ENCODE peak calls at places on chromosomes 13 and 19, in four cellular contexts. E is CD8-positive, alpha-beta memory T cell; A is CD8-positive, alpha-beta T cell; U is uterus. W is an unnamed sample.

GRCh38 chr19:17757125-17757524 is 5.8 kb downstream of the FCHO1 start:
- DNase-seq in E (no peak), A (no peak), U (peak; percentile 53), W (peak; percentile 82)

GRCh38 chr19:38653028-38653571 is 5.7 kb downstream of the ACTN4 start:
- DNase-seq in E (no peak), A (no peak), U (no peak), W (peak; percentile 59)

GRCh38 chr13:33235078-33235477 is 50.5 kb downstream of the STARD13 start:
- DNase-seq in E (no peak), A (no peak), U (no peak), W (no peak)

GRCh38 chr13:97116754-97117153 is 105.4 kb upstream of the MBNL2 start:
- DNase-seq in E (no peak), A (no peak), U (no peak), W (no peak)

GRCh38 chr19:42465827-42466280 is 23.1 kb upstream of the CXCL17 start:
- DNase-seq in E (no peak), A (no peak), U (no peak), W (no peak)

GRCh38 chr19:27762933-27763332 is 1450.0 kb downstream of the UQCRFS1 start:
- DNase-seq in E (no peak), A (no peak), U (no peak), W (no peak)

GRCh38 chr13:95641961-95642621 is 2.4 kb downstream of the DZIP1 start:
- DNase-seq in E (no peak), A (no peak), U (peak; percentile 40), W (peak; percentile 34)

GRCh38 chr19:46614114-46614701 is 10.7 kb downstream of the PTGIR start:
- DNase-seq in E (peak; percentile 68), A (peak; percentile 84), U (peak; percentile 88), W (peak; percentile 86)

GRCh38 chr13:35995136-35995535 is 136.0 kb downstream of the DCLK1 start:
- DNase-seq in E (no peak), A (no peak), U (no peak), W (no peak)

GRCh38 chr13:94351292-94352000 is 128.0 kb downstream of the DCT start:
- DNase-seq in E (no peak), A (no peak), U (no peak), W (no peak)

GRCh38 chr13:51935326-51936171 is 73.8 kb downstream of the CCDC70 start:
- DNase-seq in E (no peak), A (no peak), U (no peak), W (no peak)

GRCh38 chr19:39138221-39139211 is 12.9 kb downstream of the PAK4 start:
- DNase-seq in E (no peak), A (no peak), U (no peak), W (no peak)

GRCh38 chr13:40764587-40765403 is 6.2 kb downstream of the MRPS31 start:
- DNase-seq in E (no peak), A (peak; percentile 16), U (no peak), W (no peak)

GRCh38 chr13:106182404-106182803 is 353.1 kb downstream of the EFNB2 start:
- DNase-seq in E (no peak), A (no peak), U (no peak), W (no peak)

GRCh38 chr19:5249526-5249925 is 91.1 kb downstream of the PTPRS start:
- DNase-seq in E (no peak), A (no peak), U (no peak), W (no peak)

GRCh38 chr19:18091217-18091608 is 4.5 kb upstream of the IL12RB1 start:
- DNase-seq in E (peak; percentile 76), A (peak; percentile 78), U (no peak), W (peak; percentile 74)

GRCh38 chr19:41411682-41412265 is 14.2 kb downstream of the BCKDHA start:
- DNase-seq in E (no peak), A (no peak), U (no peak), W (peak; percentile 77)

GRCh38 chr13:31485183-31485582 is 254.1 kb upstream of the RXFP2 start:
- DNase-seq in E (no peak), A (no peak), U (no peak), W (no peak)

GRCh38 chr19:12757544-12758274 is 6.1 kb downstream of the BEST2 start:
- DNase-seq in E (peak; percentile 45), A (peak; percentile 68), U (peak; percentile 73), W (peak; percentile 87)

GRCh38 chr19:42253245-42254082 is 1.5 kb downstream of the ERF start:
- DNase-seq in E (peak; percentile 50), A (peak; percentile 55), U (peak; percentile 71), W (peak; percentile 69)

GRCh38 chr19:56114051-56114694 is 6.9 kb downstream of the ZNF787 start:
- DNase-seq in E (no peak), A (no peak), U (no peak), W (no peak)

GRCh38 chr13:21372530-21372929 is 86.6 kb downstream of the ZDHHC20 start:
- DNase-seq in E (no peak), A (no peak), U (no peak), W (no peak)

GRCh38 chr19:756821-757688 is 6.1 kb downstream of the MISP start:
- DNase-seq in E (no peak), A (no peak), U (no peak), W (peak; percentile 42)

DNA sequence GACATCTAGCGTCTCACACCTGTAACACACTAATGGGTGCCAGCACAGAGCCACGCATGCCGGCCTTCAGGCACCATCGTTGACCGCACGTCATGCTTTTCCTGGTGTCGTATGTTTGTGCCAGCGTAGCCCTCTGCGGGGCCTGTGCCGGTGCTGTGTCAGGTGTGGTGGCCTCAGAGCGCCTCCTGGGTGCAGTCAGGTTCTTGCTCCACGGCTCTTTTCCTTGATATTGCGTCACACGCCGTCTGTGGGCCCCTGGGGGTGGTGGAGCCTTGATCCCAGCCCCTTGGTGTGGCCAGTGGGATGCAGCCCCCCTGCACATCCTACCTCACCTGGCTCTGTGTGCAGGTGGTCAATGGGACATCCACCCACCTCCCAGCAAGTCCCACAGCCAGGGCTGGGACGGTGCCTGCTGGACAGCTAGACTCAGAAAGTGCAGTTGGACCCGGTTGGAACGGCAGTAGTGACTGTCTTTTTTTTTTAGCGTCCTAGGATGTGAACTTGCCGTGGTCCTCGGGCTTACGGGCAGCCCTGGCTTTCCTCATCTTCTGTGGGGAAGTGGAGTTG is 24.5 kb downstream of the TFDP1 start:
- DNase-seq in E (no peak), A (no peak), U (no peak), W (no peak)
- H3K4me3 ChIP-seq in E (no peak overlapping the region), A (no peak overlapping the region), U (no peak overlapping the region), W (no peak overlapping the region)

GRCh38 chr19:8340341-8341096 is 2.5 kb downstream of the KANK3 start:
- DNase-seq in E (no peak), A (no peak), U (peak; percentile 59), W (peak; percentile 80)
- H3K27ac ChIP-seq in E (no peak overlapping the region), A (no peak overlapping the region), U (no peak overlapping the region), W (peak overlapping the region; percentile 2)

GRCh38 chr13:99985886-99986527 is 4.4 kb downstream of the ZIC2 start:
- DNase-seq in E (no peak), A (no peak), U (no peak), W (no peak)
- H3K27me3 ChIP-seq in E (peaks cover 77% of the 10 kb centered on the region), A (peaks cover 78% of the 10 kb centered on the region), U (peaks cover 39% of the 10 kb centered on the region), W (no peaks in the 10 kb centered on the region)

GRCh38 chr19:34995551-34995950 is 4.6 kb upstream of the GRAMD1A start:
- DNase-seq in E (no peak), A (no peak), U (no peak), W (no peak)
- H3K4me3 ChIP-seq in E (no peak overlapping the region), A (no peak overlapping the region), U (no peak overlapping the region), W (no peak overlapping the region)

GRCh38 chr19:13872339-13872694 is 4.6 kb upstream of the NANOS3 start:
- DNase-seq in E (no peak), A (no peak), U (no peak), W (no peak)

GRCh38 chr19:13868663-13869062 is 8.3 kb upstream of the NANOS3 start:
- DNase-seq in E (no peak), A (no peak), U (no peak), W (no peak)

GRCh38 chr19:13866463-13867046 is 10.4 kb upstream of the NANOS3 start:
- DNase-seq in E (no peak), A (no peak), U (no peak), W (no peak)

GRCh38 chr19:13865578-13866462 is 11.1 kb upstream of the NANOS3 start:
- DNase-seq in E (no peak), A (no peak), U (no peak), W (no peak)

DNA sequence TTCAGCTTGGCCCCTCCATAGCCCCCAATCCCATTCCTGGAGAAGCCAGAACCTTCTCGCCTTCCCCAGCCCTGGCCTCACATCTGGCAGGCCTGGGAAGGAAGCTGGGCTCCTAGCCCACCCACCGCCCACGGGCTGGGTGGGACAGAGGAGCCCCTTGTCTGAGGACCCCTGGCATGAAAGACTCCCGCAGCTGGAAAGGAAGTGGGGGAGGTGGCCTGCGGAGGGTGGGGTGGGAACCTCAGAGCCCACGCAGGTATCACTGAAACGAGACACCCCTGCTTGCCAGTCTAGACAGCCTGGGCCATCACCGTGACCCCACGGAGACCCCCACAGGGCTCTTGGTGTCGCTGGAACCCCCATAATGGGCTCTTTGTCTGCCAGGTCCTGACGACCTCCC is 7.6 kb upstream of the NANOS3 start:
- DNase-seq in E (no peak), A (no peak), U (no peak), W (no peak)
- H3K27ac ChIP-seq in E (no peak overlapping the region), A (no peak overlapping the region), U (no peak overlapping the region), W (no peak overlapping the region)

DNA sequence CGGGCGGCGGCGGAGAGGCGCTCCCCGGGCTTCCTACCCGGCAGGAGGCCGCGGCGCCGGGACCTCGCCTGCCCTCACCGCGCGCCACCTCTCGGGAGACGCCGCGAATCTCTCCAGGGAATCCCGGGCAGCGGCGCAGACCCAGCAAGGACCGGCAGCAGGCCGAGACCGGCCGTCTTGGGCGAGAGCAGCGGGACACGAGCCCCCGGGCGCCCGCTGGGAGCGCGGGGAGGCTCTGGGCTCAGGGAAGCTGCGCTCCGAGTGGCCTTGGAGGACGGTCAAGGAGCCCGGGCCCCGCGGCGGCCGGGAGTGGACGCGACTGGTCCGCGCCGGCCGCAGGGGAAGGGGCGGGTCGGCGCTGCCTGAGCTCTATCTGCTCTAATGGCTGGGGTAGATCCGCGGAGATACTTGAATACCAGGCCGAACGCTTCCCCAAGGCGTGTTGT is 14.7 kb downstream of the CDX2 start:
- DNase-seq in E (no peak), A (no peak), U (no peak), W (no peak)
- H3K27me3 ChIP-seq in E (peaks cover 28% of the 10 kb centered on the region), A (peaks cover 22% of the 10 kb centered on the region), U (peaks cover 11% of the 10 kb centered on the region), W (no peaks in the 10 kb centered on the region)

W was measured in right cardiac atrium.